ENCODE peak calls at places on chromosomes 7 and 10, in eight cellular contexts. N, W, Y, C, R, G, D and I are unnamed samples.

GRCh38 chr7:9453521-9453920 is 1020.1 kb downstream of the NXPH1 start:
- DNase-seq in G (no peak), D (no peak), W (no peak), N (no peak), C (no peak), R (no peak), Y (no peak), I (no peak)

GRCh38 chr10:97069576-97070362 is 116.0 kb downstream of the SLIT1 start:
- DNase-seq in D (no peak), N (no peak), Y (no peak), G (no peak), R (no peak), C (no peak), W (no peak), I (no peak)

GRCh38 chr7:2893411-2893861 is 49.3 kb upstream of the GNA12 start:
- DNase-seq in D (no peak), C (no peak), Y (no peak), W (no peak), N (no peak), G (no peak), R (no peak), I (no peak)

GRCh38 chr7:70849580-70850235 is 282.2 kb upstream of the GALNT17 start:
- DNase-seq in N (no peak), G (no peak), W (no peak), R (no peak), Y (no peak), C (no peak), D (no peak), I (no peak)

GRCh38 chr10:27664464-27664863 is 81.2 kb downstream of the MKX start:
- DNase-seq in C (no peak), W (no peak), Y (no peak), N (no peak), R (no peak), G (no peak), D (no peak), I (no peak)

GRCh38 chr7:68258569-68258968 is 1261.9 kb downstream of the TYW1 start:
- DNase-seq in N (no peak), Y (no peak), R (no peak), G (no peak), C (peak; percentile 12), W (no peak), D (no peak), I (no peak)

GRCh38 chr7:3916146-3916545 is 615.1 kb downstream of the SDK1 start:
- DNase-seq in Y (no peak), W (no peak), R (no peak), C (no peak), D (no peak), N (no peak), G (no peak), I (no peak)

GRCh38 chr7:101125989-101126650 is 784 bp upstream of the SERPINE1 start:
- DNase-seq in Y (no peak), R (peak; percentile 58), N (no peak), C (no peak), D (peak; percentile 84), W (peak; percentile 60), G (peak; percentile 82), I (peak; percentile 73)

GRCh38 chr10:6269953-6270867 is 67.5 kb downstream of the PFKFB3 start:
- DNase-seq in G (no peak), D (no peak), R (no peak), Y (no peak), W (no peak), N (no peak), C (no peak), I (peak; percentile 74)

GRCh38 chr10:13346912-13347234 is 1.2 kb downstream of the SEPHS1 start:
- DNase-seq in N (peak; percentile 26), C (no peak), G (no peak), D (no peak), Y (no peak), R (no peak), W (no peak), I (no peak)

GRCh38 chr10:13633689-13634088 is 46.9 kb downstream of the PRPF18 start:
- DNase-seq in R (no peak), G (peak; percentile 83), C (no peak), Y (no peak), N (no peak), W (peak; percentile 76), D (peak; percentile 89), I (no peak)

GRCh38 chr10:22648547-22648961 is 65.8 kb downstream of the PIP4K2A start:
- DNase-seq in C (no peak), W (no peak), G (no peak), R (no peak), D (no peak), Y (no peak), N (no peak), I (peak; percentile 54)

GRCh38 chr10:110368002-110368401 is 63.3 kb upstream of the SMNDC1 start:
- DNase-seq in R (no peak), G (no peak), N (no peak), C (no peak), W (no peak), D (no peak), Y (no peak), I (no peak)

GRCh38 chr7:69754476-69754875 is 156.2 kb downstream of the AUTS2 start:
- DNase-seq in D (no peak), W (no peak), Y (no peak), R (no peak), C (no peak), N (no peak), G (no peak), I (no peak)

GRCh38 chr7:27950123-27950522 is 210.2 kb downstream of the TAX1BP1 start:
- DNase-seq in Y (no peak), W (no peak), R (no peak), D (no peak), N (no peak), G (peak; percentile 67), C (no peak), I (no peak)

GRCh38 chr10:68403701-68404100 is 3.4 kb downstream of the RUFY2 start:
- DNase-seq in G (no peak), W (no peak), R (no peak), Y (no peak), D (no peak), C (no peak), N (no peak), I (no peak)

GRCh38 chr10:99938563-99938962 is 71.2 kb downstream of the DNMBP start:
- DNase-seq in Y (no peak), R (no peak), D (no peak), C (no peak), N (no peak), G (no peak), W (no peak), I (no peak)

GRCh38 chr7:1174881-1175596 is 15.0 kb upstream of the ZFAND2A start:
- DNase-seq in D (no peak), G (no peak), N (no peak), Y (no peak), W (no peak), R (no peak), C (no peak), I (no peak)

GRCh38 chr7:83520706-83521105 is 128.2 kb downstream of the SEMA3E start:
- DNase-seq in Y (no peak), N (no peak), D (no peak), R (no peak), W (no peak), G (no peak), C (no peak), I (no peak)

GRCh38 chr7:118969370-118969769 is 744.9 kb downstream of the ANKRD7 start:
- DNase-seq in D (no peak), G (no peak), R (no peak), C (no peak), N (no peak), Y (no peak), W (no peak), I (no peak)

GRCh38 chr10:104406715-104407517 is 53.3 kb downstream of the CFAP58 start:
- DNase-seq in N (no peak), Y (peak; percentile 8), G (no peak), C (no peak), D (no peak), W (peak; percentile 68), R (no peak), I (peak; percentile 24)

GRCh38 chr10:52119507-52119906 is 194.6 kb upstream of the DKK1 start:
- DNase-seq in G (no peak), W (no peak), Y (no peak), C (no peak), R (no peak), D (no peak), N (no peak), I (no peak)

GRCh38 chr7:28178537-28178936 is 2.1 kb downstream of the JAZF1 start:
- DNase-seq in D (no peak), N (no peak), R (no peak), C (no peak), Y (no peak), W (no peak), G (no peak), I (no peak)

GRCh38 chr7:24152356-24152755 is 131.6 kb upstream of the NPY start:
- DNase-seq in N (no peak), W (no peak), C (no peak), Y (peak; percentile 62), D (no peak), R (no peak), G (no peak), I (no peak)